ENCODE peak calls at places on chromosomes 16 and 17, in four cellular contexts. One of them, this sample, is unnamed.

GRCh38 chr17:33778505-33779398 is 476.3 kb upstream of the CCL2 start:
- DNase-seq in HepG2: peak; percentile 33
- DNase-seq in K562: peak; percentile 78
- DNase-seq in H1: peak; percentile 70
- DNase-seq in this sample: peak; percentile 2

GRCh38 chr17:80940171-80941123 is 51.2 kb upstream of the CHMP6 start:
- DNase-seq in HepG2: no peak
- DNase-seq in K562: no peak
- DNase-seq in H1: no peak
- DNase-seq in this sample: no peak

GRCh38 chr16:28212532-28212873 is 738 bp upstream of the XPO6 start:
- DNase-seq in H1: no peak
- DNase-seq in K562: peak; percentile 41
- DNase-seq in HepG2: no peak
- DNase-seq in this sample: no peak

GRCh38 chr16:11076259-11077018 is 132.1 kb downstream of the CLEC16A start:
- DNase-seq in H1: no peak
- DNase-seq in K562: peak; percentile 55
- DNase-seq in HepG2: no peak
- DNase-seq in this sample: peak; percentile 79

GRCh38 chr17:76386966-76387765 is 2.8 kb downstream of the SPHK1 start:
- DNase-seq in HepG2: no peak
- DNase-seq in H1: no peak
- DNase-seq in K562: no peak
- DNase-seq in this sample: no peak

GRCh38 chr17:2931426-2931825 is 132.0 kb downstream of the OR1D5 start:
- DNase-seq in HepG2: peak; percentile 43
- DNase-seq in H1: no peak
- DNase-seq in K562: no peak
- DNase-seq in this sample: no peak

GRCh38 chr16:75099075-75099667 is 17.4 kb downstream of the LDHD start:
- DNase-seq in K562: no peak
- DNase-seq in HepG2: no peak
- DNase-seq in H1: no peak
- DNase-seq in this sample: no peak

GRCh38 chr16:73878616-73879015 is 418.0 kb upstream of the PSMD7 start:
- DNase-seq in HepG2: peak; percentile 58
- DNase-seq in K562: peak; percentile 47
- DNase-seq in H1: no peak
- DNase-seq in this sample: peak; percentile 3

GRCh38 chr16:46801428-46802049 is 29.4 kb downstream of the C16orf87 start:
- DNase-seq in K562: no peak
- DNase-seq in HepG2: peak; percentile 43
- DNase-seq in H1: no peak
- DNase-seq in this sample: no peak

GRCh38 chr17:59798111-59798510 is 90.7 kb downstream of the VMP1 start:
- DNase-seq in H1: no peak
- DNase-seq in K562: no peak
- DNase-seq in HepG2: no peak
- DNase-seq in this sample: no peak

GRCh38 chr17:67377727-67378443 is 804 bp downstream of the PITPNC1 start:
- DNase-seq in K562: peak; percentile 47
- DNase-seq in H1: no peak
- DNase-seq in HepG2: no peak
- DNase-seq in this sample: no peak

GRCh38 chr17:75481194-75482059 is 25.0 kb downstream of the TMEM94 start:
- DNase-seq in K562: no peak
- DNase-seq in H1: no peak
- DNase-seq in HepG2: no peak
- DNase-seq in this sample: no peak

GRCh38 chr17:282000-282911 is 70.4 kb downstream of the RPH3AL start:
- DNase-seq in HepG2: peak; percentile 55
- DNase-seq in H1: no peak
- DNase-seq in K562: no peak
- DNase-seq in this sample: no peak

GRCh38 chr17:49959183-49959935 is 9.6 kb upstream of the DLX4 start:
- DNase-seq in HepG2: no peak
- DNase-seq in K562: peak; percentile 30
- DNase-seq in H1: no peak
- DNase-seq in this sample: no peak

GRCh38 chr17:20302191-20302917 is 165.0 kb downstream of the LGALS9B start:
- DNase-seq in H1: no peak
- DNase-seq in K562: no peak
- DNase-seq in HepG2: no peak
- DNase-seq in this sample: no peak

GRCh38 chr17:1539811-1540210 is 22.8 kb downstream of the PITPNA start:
- DNase-seq in K562: no peak
- DNase-seq in HepG2: no peak
- DNase-seq in H1: no peak
- DNase-seq in this sample: no peak

GRCh38 chr17:7858487-7858832 is 657 bp downstream of the CYB5D1 start:
- DNase-seq in H1: no peak
- DNase-seq in K562: peak; percentile 68
- DNase-seq in HepG2: peak; percentile 52
- DNase-seq in this sample: no peak

GRCh38 chr17:80494547-80494946 is 18.1 kb upstream of the NPTX1 start:
- DNase-seq in K562: no peak
- DNase-seq in HepG2: no peak
- DNase-seq in H1: no peak
- DNase-seq in this sample: no peak

GRCh38 chr17:78879679-78880186 is 23.3 kb downstream of the CEP295NL start:
- DNase-seq in H1: no peak
- DNase-seq in K562: peak; percentile 20
- DNase-seq in HepG2: no peak
- DNase-seq in this sample: no peak

GRCh38 chr17:77792626-77793025 is 165.9 kb upstream of the TNRC6C start:
- DNase-seq in H1: no peak
- DNase-seq in K562: no peak
- DNase-seq in HepG2: no peak
- DNase-seq in this sample: no peak

GRCh38 chr17:40251576-40251975 is 32.5 kb downstream of the WIPF2 start:
- DNase-seq in H1: no peak
- DNase-seq in K562: peak; percentile 38
- DNase-seq in HepG2: no peak
- DNase-seq in this sample: no peak

DNA sequence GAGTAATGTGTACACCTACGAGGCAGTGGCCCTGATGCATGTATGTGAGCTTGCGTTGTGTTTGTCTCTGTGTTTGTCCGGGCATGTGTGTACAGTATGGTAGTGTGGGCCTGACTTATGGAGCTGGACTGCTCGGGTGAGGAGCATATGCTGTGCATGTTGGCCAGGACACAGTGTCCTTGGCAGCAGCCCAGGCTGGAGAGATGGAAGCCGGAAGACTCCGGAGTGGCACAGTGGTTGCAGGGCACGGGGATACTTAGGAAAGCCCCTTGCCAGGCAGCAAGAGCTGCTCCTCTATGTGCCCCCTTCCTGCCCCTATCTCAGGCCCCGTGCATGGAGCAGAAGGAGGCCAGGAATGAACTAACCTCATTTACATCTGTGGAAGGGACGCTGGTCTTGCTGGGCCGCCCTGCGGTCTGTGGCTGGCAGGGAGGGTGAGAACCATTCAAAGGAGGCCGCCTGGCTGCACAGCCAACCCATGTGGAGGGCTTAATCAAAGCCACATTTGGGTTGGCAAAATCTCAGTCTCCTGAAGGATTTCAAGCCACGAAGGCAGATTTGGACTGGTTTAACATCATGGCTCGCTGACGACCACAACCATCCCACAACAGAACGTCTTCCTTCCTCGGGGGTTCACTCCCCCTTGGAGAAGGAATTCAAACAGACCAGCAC is 32.2 kb upstream of the RCVRN start:
- DNase-seq in H1: no peak
- DNase-seq in HepG2: no peak
- DNase-seq in K562: no peak
- DNase-seq in this sample: no peak
- TF ChIP-seq CHD2 in H1: no peak
- TF ChIP-seq CHD2 in HepG2: no peak
- TF ChIP-seq CHD2 in K562: no peak
- TF ChIP-seq CHD2 in this sample: no peak

GRCh38 chr17:17568772-17569195 is 22.7 kb downstream of the PEMT start:
- DNase-seq in K562: peak; percentile 70
- DNase-seq in HepG2: peak; percentile 54
- DNase-seq in H1: peak; percentile 97
- DNase-seq in this sample: no peak
- TF ChIP-seq ATF3 in K562: no peak
- TF ChIP-seq ATF3 in HepG2: no peak
- TF ChIP-seq ATF3 in H1: no peak
- TF ChIP-seq ATF3 in this sample: no peak

GRCh38 chr16:4677994-4678393 is 15.4 kb upstream of the NUDT16L1 start:
- DNase-seq in K562: no peak
- DNase-seq in H1: no peak
- DNase-seq in HepG2: no peak
- DNase-seq in this sample: no peak

GRCh38 chr16:4677390-4677789 is 16.0 kb upstream of the NUDT16L1 start:
- DNase-seq in HepG2: no peak
- DNase-seq in H1: no peak
- DNase-seq in K562: no peak
- DNase-seq in this sample: no peak

GRCh38 chr16:4676826-4677225 is 16.5 kb upstream of the NUDT16L1 start:
- DNase-seq in HepG2: no peak
- DNase-seq in K562: no peak
- DNase-seq in H1: no peak
- DNase-seq in this sample: no peak

GRCh38 chr16:4674926-4675530 is 18.3 kb upstream of the NUDT16L1 start:
- DNase-seq in HepG2: no peak
- DNase-seq in H1: no peak
- DNase-seq in K562: no peak
- DNase-seq in this sample: no peak

DNA sequence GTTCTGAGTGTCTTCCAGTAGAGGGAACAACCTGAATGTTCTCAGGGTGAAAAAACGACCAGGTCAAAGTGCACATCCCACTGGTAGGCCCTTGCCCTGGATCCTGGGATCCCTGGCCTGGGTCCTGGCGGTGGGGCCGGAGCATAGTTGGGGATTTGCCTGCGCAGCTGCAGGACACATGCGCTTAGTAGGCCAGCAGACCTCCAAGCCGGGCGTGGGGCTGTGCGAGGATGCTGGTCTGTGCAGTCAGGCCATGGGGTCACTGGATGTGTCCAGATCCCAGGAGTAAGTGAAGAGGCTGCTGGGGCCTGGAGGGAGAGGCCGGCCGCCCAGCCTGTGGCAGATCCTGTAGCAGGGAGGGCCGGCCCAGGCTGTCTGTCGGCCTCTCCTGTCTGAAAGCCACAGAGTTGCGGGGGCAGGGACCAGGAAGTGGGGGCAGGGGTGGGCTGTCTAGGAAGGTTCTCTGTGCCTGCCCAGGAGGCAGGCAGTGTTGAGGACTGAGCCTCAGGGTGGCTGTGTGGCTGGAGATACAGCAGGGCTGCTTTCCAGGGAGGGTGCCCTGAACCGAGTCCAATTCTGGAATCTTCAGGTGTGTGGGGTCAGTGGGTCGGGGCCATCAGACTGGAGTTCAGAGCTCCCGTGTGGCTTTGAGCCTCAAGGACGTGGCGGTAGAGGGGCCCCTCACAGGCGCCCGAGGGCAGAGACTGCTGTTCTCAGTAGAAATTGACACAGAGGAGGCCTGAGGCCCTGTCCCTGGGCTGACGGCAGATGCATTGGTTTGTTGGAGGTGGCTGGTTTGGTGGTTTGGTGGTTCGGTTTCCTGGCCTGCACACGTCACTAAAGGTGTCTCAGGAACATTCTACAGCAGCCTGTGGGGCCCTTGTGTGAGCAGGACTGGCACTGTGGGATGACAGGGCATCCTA is 17.2 kb upstream of the NUDT16L1 start:
- DNase-seq in HepG2: peak; percentile 35
- DNase-seq in H1: no peak
- DNase-seq in K562: peak; percentile 34
- DNase-seq in this sample: no peak
- TF ChIP-seq CHD2 in HepG2: no peak
- TF ChIP-seq CHD2 in H1: no peak
- TF ChIP-seq CHD2 in K562: no peak
- TF ChIP-seq CHD2 in this sample: no peak

GRCh38 chr17:82703935-82704865 is 5.7 kb upstream of the RAB40B start:
- DNase-seq in K562: peak; percentile 27
- DNase-seq in H1: no peak
- DNase-seq in HepG2: peak; percentile 69
- DNase-seq in this sample: no peak
- TF ChIP-seq ATF3 in K562: no peak
- TF ChIP-seq ATF3 in H1: no peak
- TF ChIP-seq ATF3 in HepG2: no peak
- TF ChIP-seq ATF3 in this sample: no peak

GRCh38 chr17:18184143-18185007 is 747 bp downstream of the ALKBH5 start:
- DNase-seq in H1: peak; percentile 65
- DNase-seq in HepG2: no peak
- DNase-seq in K562: peak; percentile 50
- DNase-seq in this sample: no peak
- TF ChIP-seq CHD2 in H1: no peak
- TF ChIP-seq CHD2 in HepG2: no peak
- TF ChIP-seq CHD2 in K562: no peak
- TF ChIP-seq CHD2 in this sample: no peak

GRCh38 chr16:70579248-70579647 is 55.6 kb downstream of the SF3B3 start:
- DNase-seq in K562: no peak
- DNase-seq in HepG2: no peak
- DNase-seq in H1: no peak
- DNase-seq in this sample: no peak

GRCh38 chr16:70579648-70580630 is 56.3 kb downstream of the SF3B3 start:
- DNase-seq in H1: no peak
- DNase-seq in HepG2: no peak
- DNase-seq in K562: peak; percentile 61
- DNase-seq in this sample: no peak

GRCh38 chr16:70578035-70578434 is 54.4 kb downstream of the SF3B3 start:
- DNase-seq in HepG2: no peak
- DNase-seq in K562: no peak
- DNase-seq in H1: no peak
- DNase-seq in this sample: no peak

GRCh38 chr16:70586731-70587130 is 59.6 kb upstream of the IL34 start:
- DNase-seq in K562: no peak
- DNase-seq in H1: no peak
- DNase-seq in HepG2: no peak
- DNase-seq in this sample: no peak

GRCh38 chr16:70582280-70582978 is 58.8 kb downstream of the SF3B3 start:
- DNase-seq in HepG2: no peak
- DNase-seq in H1: no peak
- DNase-seq in K562: peak; percentile 52
- DNase-seq in this sample: no peak
- TF ChIP-seq ATF3 in HepG2: no peak
- TF ChIP-seq ATF3 in H1: no peak
- TF ChIP-seq ATF3 in K562: no peak
- TF ChIP-seq ATF3 in this sample: no peak

GRCh38 chr16:31071861-31072260 is 2.2 kb downstream of the ZNF668 start:
- DNase-seq in H1: no peak
- DNase-seq in HepG2: no peak
- DNase-seq in K562: peak; percentile 31
- DNase-seq in this sample: no peak

GRCh38 chr16:31063843-31064611 is 10.0 kb downstream of the ZNF668 start:
- DNase-seq in HepG2: no peak
- DNase-seq in K562: no peak
- DNase-seq in H1: no peak
- DNase-seq in this sample: no peak

GRCh38 chr16:31063495-31063842 is 10.6 kb downstream of the ZNF668 start:
- DNase-seq in K562: no peak
- DNase-seq in H1: no peak
- DNase-seq in HepG2: no peak
- DNase-seq in this sample: no peak

GRCh38 chr16:31064882-31065461 is 9.1 kb downstream of the ZNF668 start:
- DNase-seq in H1: no peak
- DNase-seq in K562: no peak
- DNase-seq in HepG2: no peak
- DNase-seq in this sample: no peak

GRCh38 chr16:31067342-31067741 is 6.7 kb downstream of the ZNF668 start:
- DNase-seq in K562: no peak
- DNase-seq in H1: no peak
- DNase-seq in HepG2: no peak
- DNase-seq in this sample: no peak
- TF ChIP-seq CHD2 in K562: no peak
- TF ChIP-seq CHD2 in H1: no peak
- TF ChIP-seq CHD2 in HepG2: no peak
- TF ChIP-seq CHD2 in this sample: no peak

This sample was measured in GM12878.